ENCODE peak calls at places on chromosomes 7 and 10, in six cellular contexts. P is breast epithelium, O is IMR-90, G is ovary, R is OCI-LY7, T is MM.1S. E is an unnamed sample.

GRCh38 chr7:117827861-117828260 is 45.4 kb downstream of the CTTNBP2 start:
- DNase-seq in P (no peak), R (no peak), T (no peak), G (no peak), O (peak; percentile 91), E (no peak)

GRCh38 chr7:33836797-33837355 is 68.5 kb upstream of the BMPER start:
- DNase-seq in O (peak; percentile 60), T (peak; percentile 28), P (no peak), R (peak; percentile 13), G (no peak), E (peak; percentile 34)

GRCh38 chr10:28054211-28054888 is 55.5 kb upstream of the ODAD2 start:
- DNase-seq in G (no peak), R (no peak), P (no peak), T (no peak), O (peak; percentile 98), E (no peak)

GRCh38 chr7:24757799-24758275 is 573 bp upstream of the GSDME start:
- DNase-seq in G (no peak), O (peak; percentile 51), P (no peak), R (no peak), T (no peak), E (no peak)

GRCh38 chr10:24597961-24598360 is 125.7 kb downstream of the ARHGAP21 start:
- DNase-seq in O (no peak), P (no peak), R (no peak), G (no peak), T (no peak), E (no peak)

GRCh38 chr10:94630017-94630688 is 53.4 kb upstream of the CYP2C18 start:
- DNase-seq in O (peak; percentile 12), R (peak; percentile 48), G (no peak), T (peak; percentile 45), P (no peak), E (peak; percentile 41)

GRCh38 chr10:61733358-61733940 is 70.7 kb downstream of the CABCOCO1 start:
- DNase-seq in P (no peak), G (no peak), T (peak; percentile 58), O (peak; percentile 64), R (peak; percentile 56), E (peak; percentile 57)

GRCh38 chr7:128020161-128020560 is 11.1 kb downstream of the LRRC4 start:
- DNase-seq in O (no peak), T (no peak), R (peak; percentile 24), G (no peak), P (no peak), E (peak; percentile 10)

GRCh38 chr10:66881814-66882213 is 44.0 kb upstream of the LRRTM3 start:
- DNase-seq in P (no peak), O (no peak), R (no peak), T (no peak), G (no peak), E (no peak)

GRCh38 chr10:115049957-115050356 is 43.2 kb upstream of the ATRNL1 start:
- DNase-seq in O (peak; percentile 8), T (no peak), P (no peak), R (no peak), G (no peak), E (no peak)

GRCh38 chr10:71339796-71340589 is 20.9 kb downstream of the SLC29A3 start:
- DNase-seq in G (no peak), R (no peak), O (no peak), T (no peak), P (no peak), E (no peak)

GRCh38 chr10:25176421-25176968 is 1.7 kb downstream of the GPR158 start:
- DNase-seq in R (no peak), P (no peak), T (no peak), O (no peak), G (no peak), E (no peak)

GRCh38 chr10:10361486-10361885 is 656.2 kb upstream of the CELF2 start:
- DNase-seq in R (no peak), O (no peak), G (no peak), T (no peak), P (no peak), E (no peak)

GRCh38 chr10:5776881-5777197 is 36.4 kb downstream of the GDI2 start:
- DNase-seq in P (no peak), T (no peak), R (no peak), G (no peak), O (peak; percentile 71), E (no peak)

GRCh38 chr7:25857376-25858067 is 294.5 kb upstream of the NFE2L3 start:
- DNase-seq in O (peak; percentile 55), T (no peak), R (no peak), G (no peak), P (no peak), E (peak; percentile 88)

GRCh38 chr7:122736183-122736582 is 33.5 kb upstream of the RNF148 start:
- DNase-seq in T (no peak), R (no peak), O (no peak), P (no peak), G (no peak), E (no peak)

GRCh38 chr10:49369216-49370162 is 26.4 kb downstream of the DRGX start:
- DNase-seq in P (no peak), O (no peak), T (no peak), R (no peak), G (no peak), E (no peak)

GRCh38 chr10:72425133-72425532 is 70.4 kb upstream of the DNAJB12 start:
- DNase-seq in G (no peak), O (no peak), P (no peak), T (no peak), R (no peak), E (peak; percentile 41)

GRCh38 chr7:150323682-150324365 is 479 bp upstream of the ACTR3C start:
- DNase-seq in O (no peak), T (peak; percentile 14), R (no peak), P (no peak), G (no peak), E (no peak)

GRCh38 chr10:70660722-70661121 is 11.6 kb upstream of the ADAMTS14 start:
- DNase-seq in G (no peak), R (no peak), T (no peak), O (no peak), P (no peak), E (no peak)

GRCh38 chr7:732094-732541 is 5.0 kb upstream of the PRKAR1B start:
- DNase-seq in T (no peak), G (peak; percentile 33), P (peak; percentile 51), O (no peak), R (no peak), E (peak; percentile 24)

DNA sequence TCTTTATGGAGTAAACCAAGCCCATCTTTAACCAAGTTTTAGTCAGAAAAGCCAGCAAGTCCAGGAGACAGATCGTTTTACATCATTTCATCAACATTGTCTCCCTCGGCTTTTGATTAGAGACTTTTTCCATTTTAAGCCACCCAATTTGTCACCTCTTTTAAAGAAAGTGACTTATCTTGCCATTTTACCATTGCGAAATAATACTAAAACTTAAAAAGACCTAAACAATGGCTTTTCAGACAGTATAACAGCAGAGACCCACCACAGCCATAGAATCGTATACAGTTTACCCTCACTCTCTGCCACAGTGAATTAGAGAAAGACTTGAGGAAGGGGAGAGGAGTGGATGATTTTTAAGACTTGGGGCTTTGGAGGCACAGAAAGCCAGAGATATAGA is 359.7 kb upstream of the C7orf33 start:
- DNase-seq in R (no peak), G (no peak), O (no peak), T (no peak), P (no peak), E (no peak)
- H3K4me1 ChIP-seq in R (no peaks in the 10 kb centered on the region), G (peaks cover 6% of the 10 kb centered on the region), O (no peaks in the 10 kb centered on the region), T (no peaks in the 10 kb centered on the region), P (no peaks in the 10 kb centered on the region), E (no peaks in the 10 kb centered on the region)

DNA sequence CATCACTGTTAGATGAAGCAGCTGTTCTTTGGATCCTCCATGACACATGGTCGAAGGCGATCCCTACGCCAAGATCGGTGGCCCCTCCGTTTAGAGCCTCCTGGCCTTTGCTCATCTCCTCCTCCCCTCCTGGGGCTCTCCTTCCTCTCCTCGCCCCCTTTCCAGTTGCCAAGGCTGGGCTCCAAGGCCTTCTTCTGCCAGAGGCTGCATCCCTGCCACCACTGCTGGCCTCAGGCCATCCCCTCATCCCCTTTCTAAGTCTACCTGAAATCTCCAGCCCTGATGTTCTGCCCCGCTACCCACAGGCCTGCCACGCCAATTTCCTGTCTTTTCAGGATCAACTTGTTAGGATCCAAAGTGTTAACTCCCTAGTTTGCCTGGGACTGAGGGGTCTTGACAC is 265.1 kb upstream of the ZMIZ1 start:
- DNase-seq in O (no peak), R (no peak), P (no peak), G (no peak), T (no peak), E (no peak)
- H3K4me1 ChIP-seq in O (peaks cover 40% of the 10 kb centered on the region), R (no peaks in the 10 kb centered on the region), P (peaks cover 7% of the 10 kb centered on the region), G (peaks cover 30% of the 10 kb centered on the region), T (no peaks in the 10 kb centered on the region), E (no peaks in the 10 kb centered on the region)

GRCh38 chr10:29860159-29860558 is 199.2 kb downstream of the JCAD start:
- DNase-seq in O (peak; percentile 12), T (no peak), G (no peak), P (no peak), R (no peak), E (no peak)

GRCh38 chr10:29859521-29860130 is 199.8 kb downstream of the JCAD start:
- DNase-seq in P (no peak), O (peak; percentile 21), T (no peak), R (no peak), G (no peak), E (no peak)

GRCh38 chr10:29858352-29859267 is 200.8 kb downstream of the JCAD start:
- DNase-seq in R (no peak), O (peak; percentile 82), T (no peak), P (peak; percentile 60), G (peak; percentile 77), E (peak; percentile 43)

GRCh38 chr10:29862926-29863614 is 196.3 kb downstream of the JCAD start:
- DNase-seq in P (no peak), O (peak; percentile 80), G (no peak), R (no peak), T (no peak), E (no peak)

DNA sequence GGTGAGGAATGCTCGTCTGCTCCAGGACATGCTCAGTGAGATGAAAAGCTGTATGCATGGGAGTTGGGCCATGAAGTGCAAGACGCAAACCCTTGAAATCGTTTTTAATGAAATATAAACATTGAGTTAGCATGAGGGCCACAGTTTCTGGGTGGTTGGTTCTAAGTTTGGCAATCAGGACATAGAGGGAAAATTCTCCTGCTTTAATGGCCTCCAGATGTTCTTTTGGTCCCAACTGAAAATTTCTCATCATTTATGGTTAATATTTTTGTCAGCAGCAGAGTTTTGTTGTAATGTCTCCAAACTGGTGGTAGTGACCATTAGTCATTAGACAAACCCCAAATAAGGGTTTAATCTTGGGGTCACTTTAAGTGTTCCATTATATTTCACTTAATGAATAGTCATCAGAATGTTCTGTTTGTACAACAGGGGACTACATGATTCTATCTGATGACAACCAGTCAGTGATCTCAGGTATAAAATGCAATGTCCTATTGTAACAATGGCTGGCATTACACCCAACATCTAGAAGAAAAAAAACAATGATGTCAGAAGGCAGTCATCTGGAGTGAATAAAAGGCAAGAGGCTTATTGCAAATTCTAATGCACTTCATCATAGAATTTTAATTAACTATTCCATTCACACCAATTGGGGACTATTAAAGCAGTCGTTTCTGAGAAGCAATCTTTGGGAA is 197.4 kb downstream of the JCAD start:
- DNase-seq in O (no peak), R (no peak), P (no peak), G (no peak), T (no peak), E (no peak)
- H3K4me1 ChIP-seq in O (peaks cover 12% of the 10 kb centered on the region), R (no peaks in the 10 kb centered on the region), P (no peaks in the 10 kb centered on the region), G (no peaks in the 10 kb centered on the region), T (no peaks in the 10 kb centered on the region), E (no peaks in the 10 kb centered on the region)

DNA sequence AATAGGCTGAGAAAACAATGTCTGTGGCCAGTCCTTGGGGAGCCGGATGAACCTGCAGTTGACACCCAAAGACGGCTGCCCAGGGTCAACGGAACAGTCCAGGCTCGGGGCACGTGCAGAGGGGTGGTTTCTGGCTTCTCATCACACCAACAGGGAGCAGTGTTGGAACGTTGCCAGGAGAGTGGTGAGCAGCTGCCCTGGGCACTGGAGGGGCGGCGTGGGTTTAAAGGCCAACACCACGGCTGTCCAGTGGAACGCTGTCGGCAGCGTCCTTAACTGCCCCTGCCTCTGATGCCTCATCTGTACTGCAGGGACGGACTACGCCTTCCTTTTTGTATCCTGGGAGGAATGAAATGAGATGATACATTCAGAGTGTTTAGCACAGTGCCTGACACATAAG is 19.8 kb downstream of the JCAD start:
- DNase-seq in T (no peak), R (no peak), O (no peak), P (no peak), G (no peak), E (no peak)
- H3K4me1 ChIP-seq in T (no peaks in the 10 kb centered on the region), R (no peaks in the 10 kb centered on the region), O (peaks cover 4% of the 10 kb centered on the region), P (no peaks in the 10 kb centered on the region), G (peaks cover 3% of the 10 kb centered on the region), E (no peaks in the 10 kb centered on the region)